ENCODE peak calls at places on chromosomes 12 and 14, in five cellular contexts. Q, D, E, R and L are unnamed samples.

GRCh38 chr12:127324681-127325080 is 942.3 kb upstream of the TMEM132C start:
- DNase-seq in Q (no peak), D (no peak), E (no peak), R (no peak), L (no peak)

GRCh38 chr14:20630340-20631022 is 11.0 kb downstream of the OR6S1 start:
- DNase-seq in Q (peak; percentile 72), D (no peak), E (peak; percentile 58), R (no peak), L (peak; percentile 49)

GRCh38 chr12:78403136-78403535 is 461.4 kb upstream of the SYT1 start:
- DNase-seq in Q (no peak), D (no peak), E (peak; percentile 47), R (no peak), L (peak; percentile 30)

GRCh38 chr14:37903561-37904191 is 304.0 kb upstream of the SSTR1 start:
- DNase-seq in Q (no peak), D (no peak), E (peak; percentile 59), R (no peak), L (peak; percentile 13)

GRCh38 chr12:120737557-120738251 is 12.1 kb downstream of the ACADS start:
- DNase-seq in Q (peak; percentile 69), D (no peak), E (no peak), R (no peak), L (no peak)

GRCh38 chr14:56131004-56131864 is 13.0 kb downstream of the PELI2 start:
- DNase-seq in Q (no peak), D (no peak), E (no peak), R (no peak), L (no peak)

GRCh38 chr12:111823891-111824290 is 18.1 kb upstream of the MAPKAPK5 start:
- DNase-seq in Q (no peak), D (no peak), E (no peak), R (no peak), L (no peak)

GRCh38 chr14:104082807-104083206 is 2.7 kb upstream of the ASPG start:
- DNase-seq in Q (no peak), D (no peak), E (no peak), R (no peak), L (no peak)

GRCh38 chr14:95526483-95527391 is 8.1 kb upstream of the GLRX5 start:
- DNase-seq in Q (no peak), D (no peak), E (peak; percentile 45), R (no peak), L (no peak)

GRCh38 chr14:81206115-81206514 is 14.6 kb downstream of the GTF2A1 start:
- DNase-seq in Q (no peak), D (no peak), E (peak; percentile 54), R (no peak), L (no peak)

GRCh38 chr14:99681101-99681831 is 2.8 kb upstream of the CYP46A1 start:
- DNase-seq in Q (no peak), D (no peak), E (no peak), R (no peak), L (no peak)

GRCh38 chr12:68865399-68866154 is 57.6 kb downstream of the MDM2 start:
- DNase-seq in Q (no peak), D (no peak), E (no peak), R (no peak), L (no peak)

GRCh38 chr12:23895792-23896218 is 53.7 kb downstream of the SOX5 start:
- DNase-seq in Q (peak; percentile 26), D (peak; percentile 19), E (no peak), R (no peak), L (no peak)

GRCh38 chr12:32897276-32897615 is 669 bp upstream of the PKP2 start:
- DNase-seq in Q (no peak), D (no peak), E (no peak), R (no peak), L (no peak)

GRCh38 chr14:61177279-61178225 is 103.6 kb downstream of the TMEM30B start:
- DNase-seq in Q (peak; percentile 20), D (no peak), E (peak; percentile 31), R (no peak), L (no peak)

GRCh38 chr14:104373055-104373854 is 206.3 kb upstream of the C14orf180 start:
- DNase-seq in Q (no peak), D (no peak), E (no peak), R (no peak), L (no peak)

GRCh38 chr14:20569066-20569465 is 8.2 kb upstream of the RNASE9 start:
- DNase-seq in Q (no peak), D (no peak), E (no peak), R (no peak), L (no peak)

GRCh38 chr12:50283230-50283923 is at the start of gene LIMA1:
- DNase-seq in Q (peak; percentile 96), D (peak; percentile 73), E (peak; percentile 75), R (peak; percentile 37), L (peak; percentile 95)

GRCh38 chr14:99534333-99534732 is 53.1 kb downstream of the CCNK start:
- DNase-seq in Q (no peak), D (no peak), E (no peak), R (no peak), L (no peak)

GRCh38 chr12:47078733-47079364 is 572 bp upstream of the PCED1B start:
- DNase-seq in Q (no peak), D (no peak), E (peak; percentile 37), R (no peak), L (peak; percentile 86)

GRCh38 chr14:59343585-59343984 is 121.6 kb downstream of the GPR135 start:
- DNase-seq in Q (no peak), D (no peak), E (no peak), R (no peak), L (no peak)

GRCh38 chr12:102735104-102735503 is 181.9 kb downstream of the PAH start:
- DNase-seq in Q (no peak), D (no peak), E (no peak), R (peak; percentile 75), L (no peak)
- TF ChIP-seq USF2 in Q (no peak), D (no peak), E (no peak), R (no peak), L (no peak)

DNA sequence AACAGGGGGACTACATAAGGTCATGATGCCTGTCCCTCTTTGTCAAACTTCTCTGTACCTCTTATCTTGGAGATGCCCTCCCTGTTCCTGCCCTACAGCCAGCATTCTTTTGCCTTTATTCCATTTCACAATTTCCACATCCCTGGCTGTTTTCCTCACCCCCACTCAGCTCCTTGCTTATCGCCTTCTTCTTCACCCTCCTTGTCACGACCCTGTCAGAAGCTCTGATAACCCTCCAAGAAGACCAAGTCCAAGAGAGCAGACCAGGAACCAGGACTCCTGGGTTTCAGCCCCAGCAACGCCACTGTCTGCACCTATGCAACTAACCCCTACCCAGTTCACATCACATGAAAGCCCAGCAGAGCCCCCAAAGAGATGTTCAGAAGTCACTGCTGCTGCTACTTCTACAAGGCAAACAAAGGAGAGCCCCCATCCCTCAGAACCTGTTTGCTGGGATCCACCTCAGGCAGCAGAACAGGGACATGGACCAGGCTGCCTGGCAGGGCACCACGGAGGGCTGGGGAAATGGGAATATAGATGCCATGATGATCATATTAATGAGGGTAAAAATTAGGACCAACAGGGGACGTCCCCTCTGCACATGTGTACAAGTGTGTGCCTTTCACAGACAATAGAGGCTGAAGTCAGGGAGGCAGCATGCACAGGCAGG is 92.8 kb downstream of the SINHCAF start:
- DNase-seq in Q (no peak), D (no peak), E (no peak), R (no peak), L (no peak)
- TF ChIP-seq USF2 in Q (no peak), D (no peak), E (no peak), R (no peak), L (no peak)

DNA sequence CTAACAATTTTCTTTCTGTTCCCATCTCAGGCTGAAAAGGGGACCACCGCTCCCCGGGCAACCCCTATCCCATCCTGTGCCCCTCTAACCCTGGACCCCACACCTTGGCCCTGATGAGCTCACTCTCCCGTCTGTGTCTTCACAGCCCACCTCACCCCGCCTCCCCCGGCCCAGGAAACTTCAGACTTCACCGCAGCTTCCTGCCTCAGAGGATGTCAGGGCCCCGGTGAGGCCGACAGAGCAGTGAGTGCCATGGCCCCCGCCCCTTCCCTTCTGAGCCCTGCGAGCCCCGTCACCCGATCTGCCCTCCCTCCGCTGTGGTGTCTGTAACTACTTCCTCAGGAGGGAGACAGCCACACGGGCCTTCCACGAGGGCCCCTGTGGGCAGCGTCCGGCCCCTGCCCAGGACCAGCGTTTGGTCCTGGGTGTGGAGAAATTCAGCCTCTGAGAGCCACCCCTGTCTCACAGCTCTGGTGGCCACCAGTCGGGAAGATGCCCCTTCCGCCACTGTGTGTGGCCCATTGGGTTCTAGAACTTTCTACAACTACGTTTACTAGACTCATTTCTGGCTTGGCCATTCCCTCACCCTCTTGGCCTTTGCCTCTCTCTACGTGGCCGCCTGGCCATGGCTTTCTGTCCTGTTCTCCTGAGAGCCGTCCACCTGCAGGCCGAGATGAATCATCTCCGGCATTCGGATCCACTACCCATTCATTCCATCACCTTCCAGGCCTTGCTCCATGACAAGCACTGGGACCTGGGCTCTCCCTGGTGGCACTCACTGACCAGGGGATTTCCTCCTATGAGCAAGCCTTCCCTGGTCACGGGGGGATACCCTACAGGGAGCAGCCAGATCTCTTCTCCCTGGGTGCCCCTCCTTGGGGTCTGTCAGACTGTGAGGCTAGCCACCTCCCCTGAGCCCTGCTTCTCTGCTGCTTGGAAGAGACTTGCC is 3.4 kb downstream of the RHOF start:
- DNase-seq in Q (no peak), D (no peak), E (peak; percentile 34), R (peak; percentile 70), L (no peak)
- TF ChIP-seq USF2 in Q (no peak), D (no peak), E (no peak), R (no peak), L (no peak)

GRCh38 chr12:55072093-55072492 is 52.3 kb downstream of the NEUROD4 start:
- DNase-seq in Q (peak; percentile 80), D (no peak), E (no peak), R (no peak), L (peak; percentile 62)

GRCh38 chr12:55073043-55074022 is 52.9 kb upstream of the OR9K2 start:
- DNase-seq in Q (peak; percentile 78), D (no peak), E (peak; percentile 70), R (peak; percentile 20), L (peak; percentile 42)

GRCh38 chr12:55067701-55068100 is 47.9 kb downstream of the NEUROD4 start:
- DNase-seq in Q (no peak), D (no peak), E (no peak), R (no peak), L (no peak)

GRCh38 chr12:55063291-55063690 is 43.5 kb downstream of the NEUROD4 start:
- DNase-seq in Q (no peak), D (no peak), E (no peak), R (no peak), L (no peak)

GRCh38 chr12:55068416-55069010 is 48.7 kb downstream of the NEUROD4 start:
- DNase-seq in Q (peak; percentile 47), D (no peak), E (peak; percentile 43), R (no peak), L (peak; percentile 62)
- TF ChIP-seq USF2 in Q (no peak), D (no peak), E (no peak), R (no peak), L (no peak)

DNA sequence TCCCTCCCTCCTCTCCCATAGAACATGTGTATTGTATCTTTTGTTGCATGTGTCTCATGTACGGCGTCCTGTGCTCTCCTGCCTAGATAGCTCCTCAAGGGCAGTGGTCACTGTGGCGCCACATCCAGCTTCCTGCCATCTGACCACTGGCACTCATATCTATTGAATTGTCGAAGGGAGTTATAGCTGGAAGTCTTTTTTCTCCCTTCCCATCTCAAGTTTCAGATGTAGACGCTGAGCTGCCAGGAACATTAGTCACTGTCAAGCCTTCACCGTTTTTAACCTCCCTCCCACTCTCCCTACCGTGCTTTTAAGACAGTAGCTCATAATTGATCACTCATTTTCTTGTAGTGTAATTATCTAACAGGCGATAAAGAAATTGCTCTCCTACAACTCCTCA is 33.0 kb downstream of the MTHFD1 start:
- DNase-seq in Q (no peak), D (no peak), E (peak; percentile 73), R (no peak), L (no peak)
- TF ChIP-seq USF2 in Q (no peak), D (no peak), E (no peak), R (no peak), L (no peak)